ENCODE peak calls at places on chromosomes 4 and X, in ten cellular contexts. F is heart left ventricle; J is D721Med; V is activated CD8-positive, alpha-beta memory T cell treated with anti-CD3 and anti-CD28 coated beads for 4 hours; E is KG1; I is GM23248; Q is NCI-H510A treated with DMSO at 0.1 percent for 48 hours; Y is activated T-helper 1 cell treated with anti-CD3 and anti-CD28 coated beads, Interleukin-12 subunit alpha, Interleukin-12 subunit beta, Interleukin-2, Interleukin-4 antibody, amounts not matched to agents 30 ng/mL and 10 ng/mL and 1 ng/mL, durations not matched to agents 14 hours and 24 hours and 36 hours; G is fibroblast of gingiva; M is pulmonary artery endothelial cell. U is an unnamed sample.

GRCh38 chr4:117900832-117901231 is 133.5 kb upstream of the NDST3 start:
- DNase-seq in F (no peak), V (no peak), G (no peak), E (no peak), I (no peak), Y (no peak), M (no peak), Q (no peak), J (no peak), U (peak; percentile 49)

GRCh38 chrX:136954930-136955329 is 74.4 kb upstream of the RBMX start:
- DNase-seq in Q (peak; percentile 0), G (peak; percentile 26), Y (no peak), I (peak; percentile 59), V (no peak), M (peak; percentile 1), E (no peak), F (no peak), J (no peak), U (peak; percentile 4)

GRCh38 chr4:74366367-74366891 is 1.5 kb downstream of the EREG start:
- DNase-seq in G (peak; percentile 9), I (no peak), Y (no peak), J (no peak), V (no peak), Q (no peak), F (no peak), M (no peak), E (no peak), U (no peak)

GRCh38 chr4:143773998-143774898 is 73.8 kb upstream of the FREM3 start:
- DNase-seq in J (no peak), I (peak; percentile 69), V (peak; percentile 21), Q (peak; percentile 11), F (no peak), Y (peak; percentile 21), M (no peak), E (no peak), G (peak; percentile 19), U (peak; percentile 58)

GRCh38 chrX:30735839-30736238 is 82.6 kb downstream of the GK start:
- DNase-seq in G (peak; percentile 16), Q (peak; percentile 75), E (peak; percentile 30), F (peak; percentile 22), V (peak; percentile 32), Y (peak; percentile 64), M (no peak), J (peak; percentile 23), I (peak; percentile 52), U (peak; percentile 64)

GRCh38 chr4:81799371-81799770 is 327.7 kb upstream of the RASGEF1B start:
- DNase-seq in I (no peak), G (no peak), Y (no peak), J (no peak), Q (no peak), E (no peak), F (no peak), V (no peak), M (no peak), U (no peak)

GRCh38 chr4:72701987-72702819 is 133.2 kb upstream of the ADAMTS3 start:
- DNase-seq in Q (peak; percentile 57), I (peak; percentile 73), J (no peak), M (no peak), G (peak; percentile 33), V (no peak), Y (no peak), E (peak; percentile 20), F (no peak), U (peak; percentile 47)

GRCh38 chr4:87076690-87077358 is 142.0 kb downstream of the AFF1 start:
- DNase-seq in V (no peak), Q (no peak), E (no peak), F (no peak), M (no peak), Y (no peak), I (peak; percentile 37), G (no peak), J (no peak), U (no peak)

GRCh38 chr4:1167244-1167949 is 5.0 kb downstream of the SPON2 start:
- DNase-seq in E (peak; percentile 39), G (peak; percentile 78), F (peak; percentile 81), Q (peak; percentile 45), V (peak; percentile 84), I (peak; percentile 93), Y (peak; percentile 83), J (peak; percentile 78), M (peak; percentile 15), U (peak; percentile 36)

GRCh38 chr4:168584321-168584771 is 87.5 kb downstream of the PALLD start:
- DNase-seq in F (no peak), E (no peak), V (no peak), G (peak; percentile 80), Y (no peak), I (peak; percentile 78), J (no peak), M (no peak), Q (no peak), U (peak; percentile 81)

GRCh38 chr4:108188770-108189169 is 20.0 kb upstream of the LEF1 start:
- DNase-seq in I (no peak), M (no peak), J (no peak), V (no peak), Y (no peak), Q (no peak), F (no peak), E (no peak), G (no peak), U (no peak)

GRCh38 chrX:29478336-29479069 is 736.9 kb upstream of the MAGEB2 start:
- DNase-seq in I (peak; percentile 57), G (peak; percentile 14), Y (no peak), Q (peak; percentile 37), F (no peak), M (no peak), J (no peak), V (no peak), E (no peak), U (peak; percentile 15)

U was measured in HT1080.